ENCODE peak calls at places on chromosome 19, in six cellular contexts. V is GM23338, J is MM.1S, Q is PC-3, D is hepatocyte, A is HCT116. P is an unnamed sample.

GRCh38 chr19:22945560-22945959 is 57.4 kb downstream of the ZNF728 start:
- DNase-seq in D (no peak), J (no peak), V (peak), A (peak), Q (no peak), P (peak)

GRCh38 chr19:55642153-55643002 is 1.1 kb upstream of the ZNF581 start:
- DNase-seq in D (no peak), J (peak), A (no peak), V (no peak), Q (peak), P (peak)

GRCh38 chr19:56092685-56093631 is 28.1 kb downstream of the ZNF787 start:
- DNase-seq in D (no peak), V (no peak), Q (no peak), J (no peak), A (no peak), P (no peak)

GRCh38 chr19:8567522-8568172 is 9.6 kb downstream of the MYO1F start:
- DNase-seq in J (no peak), V (no peak), D (no peak), A (no peak), Q (no peak), P (no peak)

GRCh38 chr19:7360393-7360984 is 11.8 kb downstream of the ARHGEF18 start:
- DNase-seq in D (no peak), J (no peak), V (no peak), Q (no peak), A (no peak), P (no peak)

GRCh38 chr19:18393836-18394235 is 3.6 kb downstream of the LRRC25 start:
- DNase-seq in D (no peak), V (no peak), A (no peak), J (no peak), Q (no peak), P (no peak)

GRCh38 chr19:11861301-11861700 is 12.8 kb downstream of the ZNF439 start:
- DNase-seq in Q (no peak), A (no peak), D (no peak), V (no peak), J (no peak), P (no peak)

GRCh38 chr19:35171730-35172129 is 17.2 kb downstream of the FXYD5 start:
- DNase-seq in V (no peak), J (no peak), D (no peak), Q (no peak), A (no peak), P (no peak)

GRCh38 chr19:4843647-4843965 is 12.1 kb upstream of the TICAM1 start:
- DNase-seq in J (no peak), Q (no peak), A (no peak), V (no peak), D (no peak), P (no peak)

GRCh38 chr19:20776083-20777076 is at the start of gene ZNF66:
- DNase-seq in V (peak), J (peak), Q (peak), D (peak), A (no peak), P (peak)

GRCh38 chr19:33240181-33240771 is 14.6 kb upstream of the SLC7A10 start:
- DNase-seq in V (no peak), D (no peak), A (no peak), Q (no peak), J (no peak), P (no peak)

GRCh38 chr19:32581704-32582164 is 744 bp downstream of the PDCD5 start:
- DNase-seq in V (peak), J (no peak), Q (peak), D (peak), A (no peak), P (peak)

GRCh38 chr19:48390188-48391099 is 907 bp downstream of the KDELR1 start:
- DNase-seq in A (no peak), D (peak), Q (no peak), V (peak), J (peak), P (peak)

GRCh38 chr19:15779756-15780476 is 7.5 kb upstream of the OR10H5 start:
- DNase-seq in J (no peak), A (no peak), D (no peak), Q (peak), V (no peak), P (no peak)

GRCh38 chr19:18795540-18795939 is 4.4 kb upstream of the COMP start:
- DNase-seq in A (no peak), J (no peak), V (peak), Q (no peak), D (peak), P (peak)

GRCh38 chr19:27746691-27747380 is 1466.1 kb downstream of the UQCRFS1 start:
- DNase-seq in D (no peak), J (peak), A (no peak), Q (peak), V (peak), P (peak)

GRCh38 chr19:2455481-2456300 is 1.1 kb downstream of the LMNB2 start:
- DNase-seq in A (no peak), J (peak), D (peak), V (no peak), Q (no peak), P (peak)

GRCh38 chr19:679418-680286 is 3.5 kb downstream of the FSTL3 start:
- DNase-seq in D (peak), Q (peak), A (no peak), J (no peak), V (peak), P (peak)

GRCh38 chr19:33654840-33655508 is 33.2 kb downstream of the CHST8 start:
- DNase-seq in D (no peak), V (no peak), A (no peak), Q (no peak), J (no peak), P (no peak)

GRCh38 chr19:40424637-40425449 is 949 bp downstream of the SERTAD1 start:
- DNase-seq in V (peak), Q (no peak), D (no peak), A (no peak), J (no peak), P (peak)

GRCh38 chr19:41442473-41443360 is at the start of gene ERICH4:
- DNase-seq in A (no peak), V (no peak), Q (no peak), D (no peak), J (no peak), P (no peak)

GRCh38 chr19:4324228-4324627 is 14.4 kb downstream of the STAP2 start:
- DNase-seq in V (no peak), D (no peak), Q (no peak), J (no peak), A (no peak), P (no peak)

GRCh38 chr19:28289294-28290063 is 923.5 kb downstream of the UQCRFS1 start:
- DNase-seq in J (no peak), V (no peak), A (no peak), Q (no peak), D (peak), P (no peak)

GRCh38 chr19:33191501-33191900 is 2.6 kb upstream of the LRP3 start:
- DNase-seq in V (no peak), D (no peak), A (no peak), Q (no peak), J (no peak), P (no peak)

GRCh38 chr19:20422616-20423205 is 142.9 kb downstream of the ZNF737 start:
- DNase-seq in D (peak), A (no peak), J (no peak), Q (no peak), V (no peak), P (peak)

GRCh38 chr19:15180451-15181390 is 20.1 kb downstream of the NOTCH3 start:
- DNase-seq in J (no peak), A (no peak), Q (no peak), V (peak), D (no peak), P (peak)

GRCh38 chr19:9370747-9371619 is 8.2 kb downstream of the ZNF177 start:
- DNase-seq in J (no peak), D (no peak), Q (no peak), V (no peak), A (no peak), P (no peak)

GRCh38 chr19:55398200-55398947 is 9.2 kb downstream of the UBE2S start:
- DNase-seq in V (no peak), D (no peak), A (no peak), Q (no peak), J (no peak), P (no peak)

GRCh38 chr19:56566904-56567273 is 379 bp upstream of the ZNF470 start:
- DNase-seq in A (no peak), D (peak), V (peak), Q (no peak), J (no peak), P (no peak)

GRCh38 chr19:28534740-28535351 is 678.1 kb downstream of the UQCRFS1 start:
- DNase-seq in V (no peak), J (no peak), A (no peak), D (no peak), Q (no peak), P (no peak)

GRCh38 chr19:33459220-33459619 is 62.4 kb downstream of the PEPD start:
- DNase-seq in V (no peak), A (no peak), J (no peak), D (no peak), Q (no peak), P (no peak)

GRCh38 chr19:43126720-43127119 is 44.2 kb upstream of the PSG2 start:
- DNase-seq in A (no peak), Q (peak), J (no peak), V (no peak), D (no peak), P (no peak)

GRCh38 chr19:43124360-43124759 is 41.9 kb upstream of the PSG2 start:
- DNase-seq in D (no peak), J (no peak), Q (no peak), V (peak), A (no peak), P (no peak)
- TF ChIP-seq CTCF in D (no peak), J (peak), Q (peak), V (peak), A (no peak), P (no peak)

GRCh38 chr19:5926641-5927438 is 12.8 kb downstream of the CAPS start:
- DNase-seq in A (no peak), Q (no peak), D (peak), J (no peak), V (no peak), P (no peak)
- TF ChIP-seq EZH2phosphoT487 in A (no peak), Q (no peak), D (no peak), J (no peak), V (no peak), P (no peak)

DNA sequence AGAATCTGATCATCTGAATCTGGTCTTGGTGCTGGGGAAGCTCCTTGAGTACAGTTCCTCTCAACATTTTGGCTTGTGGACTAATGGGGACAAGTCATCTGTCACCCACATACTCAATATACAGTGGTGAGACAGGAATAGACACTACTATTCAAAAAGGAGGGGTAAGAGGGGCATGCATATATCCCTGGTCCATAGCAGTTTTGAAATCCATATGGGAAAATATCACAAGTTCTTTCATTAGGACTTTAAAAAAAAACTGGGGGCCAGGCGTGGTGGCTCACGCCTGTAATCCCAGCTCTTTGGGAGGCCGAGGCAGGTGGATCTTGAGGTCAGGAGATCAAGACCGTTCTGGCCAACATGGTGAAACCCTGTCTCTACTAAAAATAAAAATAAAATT is 20.3 kb upstream of the PPP5C start:
- DNase-seq in Q (no peak), J (no peak), A (no peak), D (no peak), V (no peak), P (no peak)
- TF ChIP-seq EZH2 in Q (no peak), J (no peak), A (no peak), D (no peak), V (no peak), P (no peak)

GRCh38 chr19:45745606-45746005 is 12.4 kb downstream of the MEIOSIN start:
- DNase-seq in D (no peak), Q (no peak), A (no peak), V (no peak), J (no peak), P (no peak)

GRCh38 chr19:45742969-45743368 is 9.7 kb downstream of the MEIOSIN start:
- DNase-seq in J (no peak), Q (no peak), A (no peak), D (no peak), V (no peak), P (no peak)

GRCh38 chr19:45739498-45740439 is 6.5 kb downstream of the MEIOSIN start:
- DNase-seq in D (no peak), J (no peak), A (peak), V (no peak), Q (no peak), P (no peak)
- TF ChIP-seq CTCF in D (no peak), J (no peak), A (no peak), V (no peak), Q (no peak), P (no peak)

DNA sequence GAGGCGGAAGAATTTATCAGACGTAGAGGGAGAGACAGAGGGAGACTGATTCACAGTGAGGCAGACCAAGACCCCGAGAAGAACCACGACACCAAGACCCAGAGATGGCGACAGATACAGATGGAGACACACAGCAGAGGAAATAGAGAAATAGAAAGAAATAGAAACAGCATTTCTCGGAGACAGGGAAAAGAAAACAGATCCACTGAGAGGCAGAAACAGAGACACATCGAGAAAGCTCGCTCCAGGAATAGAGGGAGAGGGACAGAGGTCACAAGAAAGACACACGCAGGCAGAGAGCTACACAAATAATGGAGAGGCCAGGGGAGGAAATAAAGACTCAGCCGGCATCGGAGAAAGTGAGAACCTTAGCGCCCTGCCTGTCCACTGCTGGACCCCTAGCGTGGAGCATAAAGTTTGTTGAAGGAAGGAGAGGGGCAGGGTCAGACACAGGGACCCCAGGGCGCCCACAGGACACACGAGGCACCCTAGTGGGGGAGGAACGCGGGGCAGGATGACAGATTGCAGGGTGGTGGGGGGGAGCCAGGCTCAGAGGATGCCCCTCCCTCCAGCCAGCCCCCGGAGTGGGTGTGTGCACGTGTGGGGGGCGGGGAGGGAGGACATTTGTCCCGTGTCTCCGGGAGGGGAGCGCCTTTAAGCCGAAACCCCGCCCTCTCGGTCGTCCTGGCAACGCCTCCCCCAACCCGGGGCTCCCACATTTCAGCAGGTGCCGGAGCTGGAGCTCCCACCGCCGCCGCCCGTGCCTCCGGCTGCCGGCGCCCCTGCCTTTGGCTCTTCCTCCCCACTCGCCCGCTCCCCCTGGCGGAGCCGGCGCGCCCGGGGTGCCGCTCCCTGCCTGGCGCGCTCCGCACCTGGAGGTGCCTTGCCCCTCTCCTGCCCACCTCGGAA is at the start of gene PRKCG:
- DNase-seq in D (peak), Q (peak), V (peak), A (no peak), J (no peak), P (peak)
- TF ChIP-seq EZH2phosphoT487 in D (no peak), Q (no peak), V (no peak), A (no peak), J (no peak), P (no peak)

DNA sequence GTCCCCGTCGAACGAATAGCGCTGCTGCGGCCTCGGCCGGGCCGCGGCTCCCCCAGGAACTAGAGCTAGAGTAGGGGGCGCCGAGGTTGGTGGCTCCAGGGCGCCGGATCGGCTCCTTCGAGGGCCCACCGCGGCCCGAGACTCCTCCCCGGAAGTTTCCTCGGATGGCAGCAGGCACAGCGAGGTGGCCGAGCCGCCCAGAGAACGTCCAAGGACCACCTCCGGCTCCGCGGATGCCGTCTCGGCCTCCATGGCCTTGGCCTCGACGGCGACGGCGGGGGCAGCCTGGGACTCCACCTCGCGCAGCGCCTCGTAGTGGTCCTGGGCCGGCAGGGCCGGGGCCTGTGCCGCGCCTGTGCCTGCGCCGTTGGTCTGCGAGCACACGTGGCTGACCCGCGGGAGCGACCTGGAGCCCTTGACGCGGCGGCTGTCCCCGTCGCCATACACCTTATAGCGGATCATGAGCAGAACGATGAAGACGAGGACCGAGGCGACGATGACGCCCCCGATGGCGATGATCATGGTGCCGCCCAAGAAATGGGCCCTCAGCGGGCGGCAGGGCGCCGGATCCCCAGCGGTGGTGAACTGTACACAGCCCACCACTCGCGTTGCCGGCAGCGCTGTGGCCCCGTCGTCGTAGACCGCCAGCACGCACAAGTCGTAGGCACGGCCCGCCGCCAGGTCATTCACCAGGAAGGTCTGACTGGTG is 11.8 kb downstream of the IFNL1 start:
- DNase-seq in V (peak), J (no peak), D (peak), Q (no peak), A (no peak), P (peak)
- TF ChIP-seq EZH2 in V (no peak), J (no peak), D (peak), Q (no peak), A (no peak), P (peak)

GRCh38 chr19:50224986-50225747 is 21.7 kb downstream of the MYH14 start:
- DNase-seq in V (no peak), A (no peak), Q (no peak), D (no peak), J (no peak), P (no peak)
- TF ChIP-seq CTCF in V (no peak), A (no peak), Q (peak), D (no peak), J (no peak), P (no peak)

GRCh38 chr19:10690351-10690781 is 10.9 kb upstream of the QTRT1 start:
- DNase-seq in D (no peak), Q (no peak), V (no peak), J (no peak), A (no peak), P (no peak)

GRCh38 chr19:10692673-10693264 is 8.5 kb upstream of the QTRT1 start:
- DNase-seq in D (no peak), Q (no peak), V (peak), J (no peak), A (no peak), P (no peak)

GRCh38 chr19:10691178-10691881 is 9.9 kb upstream of the QTRT1 start:
- DNase-seq in V (no peak), J (no peak), Q (no peak), D (no peak), A (no peak), P (no peak)

GRCh38 chr19:10694706-10695105 is 6.5 kb upstream of the QTRT1 start:
- DNase-seq in V (no peak), Q (no peak), J (no peak), A (no peak), D (no peak), P (no peak)

DNA sequence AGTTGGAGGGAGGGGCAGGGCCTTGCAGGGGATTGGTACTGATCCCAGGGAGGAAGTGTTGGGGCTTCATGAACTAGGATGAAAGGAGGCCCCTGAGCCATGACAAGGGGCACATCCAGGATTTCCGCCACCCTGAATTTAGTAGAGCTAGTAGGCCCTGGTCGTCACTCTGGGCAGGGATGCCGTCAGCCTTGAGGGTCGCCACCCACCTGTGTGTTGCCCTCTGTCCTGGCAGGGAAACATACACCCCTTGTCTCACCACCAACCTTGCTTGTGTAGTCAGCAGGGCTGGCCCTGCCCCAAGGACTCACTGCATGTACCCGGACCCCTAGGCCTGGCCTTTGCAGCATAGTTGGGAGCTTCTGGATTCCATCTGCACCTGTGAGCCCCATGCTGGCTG is 9.4 kb upstream of the QTRT1 start:
- DNase-seq in Q (no peak), J (no peak), A (no peak), V (no peak), D (no peak), P (no peak)
- TF ChIP-seq EZH2phosphoT487 in Q (no peak), J (no peak), A (no peak), V (no peak), D (no peak), P (no peak)

GRCh38 chr19:29606420-29606747 is 301 bp downstream of the POP4 start:
- DNase-seq in J (no peak), Q (no peak), A (no peak), D (no peak), V (no peak), P (no peak)
- TF ChIP-seq EZH2 in J (no peak), Q (no peak), A (no peak), D (no peak), V (no peak), P (no peak)

DNA sequence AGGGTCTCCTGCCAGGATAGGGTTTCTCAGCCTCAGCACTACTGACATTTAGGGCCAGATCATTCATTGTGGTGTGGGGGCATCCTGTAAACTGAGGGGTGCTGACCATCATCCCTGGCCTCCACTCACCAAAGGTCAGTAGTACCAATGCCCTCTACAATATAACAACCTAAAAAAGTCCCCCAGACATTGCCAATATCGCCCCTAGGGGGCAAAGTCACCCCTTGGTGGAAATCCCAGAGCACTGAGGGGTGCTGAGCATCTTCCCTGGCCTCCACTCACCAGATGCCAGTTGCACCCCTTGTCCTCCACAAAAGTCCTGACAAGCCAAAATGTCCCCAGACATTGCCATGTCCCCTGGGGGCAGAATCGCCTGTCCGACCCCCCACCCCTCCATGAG is 21.6 kb downstream of the CPAMD8 start:
- DNase-seq in V (peak), A (no peak), D (no peak), J (no peak), Q (no peak), P (no peak)
- TF ChIP-seq CTCF in V (peak), A (no peak), D (no peak), J (no peak), Q (peak), P (peak)